ENCODE peak calls at places on chromosomes 5 and 9, in seven cellular contexts. M is NCI-H748 treated with DMSO at 0.1 percent for 48 hours; V is stimulated activated CD4-positive, alpha-beta T cell treated with anti-CD3 and anti-CD28 coated beads, Interleukin-2, amount 100 ng/mL, for 48 hours; N is Ammon's horn; P is stomach; S is HEK293T; J is Right ventricle myocardium superior. T is an unnamed sample.

GRCh38 chr5:142065273-142065672 is 43.3 kb upstream of the NDFIP1 start:
- DNase-seq in M (peak), V (no peak), N (peak), P (no peak), S (no peak), J (no peak), T (peak)

GRCh38 chr9:6941527-6941926 is 183.8 kb downstream of the KDM4C start:
- DNase-seq in M (no peak), V (no peak), N (no peak), P (no peak), S (no peak), J (no peak), T (no peak)

GRCh38 chr5:107474724-107475489 is 195.8 kb downstream of the EFNA5 start:
- DNase-seq in M (no peak), V (no peak), N (no peak), P (no peak), S (no peak), J (no peak), T (no peak)

GRCh38 chr9:119697996-119698395 is 328.8 kb upstream of the BRINP1 start:
- DNase-seq in M (no peak), V (no peak), N (no peak), P (no peak), S (no peak), J (no peak), T (no peak)

GRCh38 chr5:74294231-74294705 is 346.3 kb downstream of the ENC1 start:
- DNase-seq in M (no peak), V (no peak), N (peak), P (no peak), S (no peak), J (peak), T (peak)

GRCh38 chr5:79512692-79513518 is 1.0 kb downstream of the HOMER1 start:
- DNase-seq in M (no peak), V (no peak), N (peak), P (no peak), S (peak), J (no peak), T (peak)

GRCh38 chr5:130141689-130142320 is 237.5 kb downstream of the CHSY3 start:
- DNase-seq in M (no peak), V (no peak), N (peak), P (no peak), S (peak), J (no peak), T (peak)

GRCh38 chr5:627840-628239 is 15.7 kb downstream of the CEP72 start:
- DNase-seq in M (no peak), V (no peak), N (no peak), P (no peak), S (no peak), J (peak), T (no peak)

GRCh38 chr9:121765021-121765950 is 113.9 kb downstream of the DAB2IP start:
- DNase-seq in M (no peak), V (no peak), N (no peak), P (peak), S (no peak), J (peak), T (peak)

GRCh38 chr5:171661146-171661545 is 124.5 kb upstream of the SMIM23 start:
- DNase-seq in M (no peak), V (no peak), N (no peak), P (no peak), S (no peak), J (no peak), T (no peak)

GRCh38 chr9:134554011-134554749 is 87.4 kb upstream of the COL5A1 start:
- DNase-seq in M (no peak), V (no peak), N (no peak), P (no peak), S (no peak), J (peak), T (no peak)

GRCh38 chr5:90911169-90911568 is 352.6 kb downstream of the ADGRV1 start:
- DNase-seq in M (peak), V (no peak), N (no peak), P (no peak), S (no peak), J (no peak), T (no peak)

GRCh38 chr9:130735566-130735965 is 42.0 kb downstream of the EXOSC2 start:
- DNase-seq in M (no peak), V (no peak), N (no peak), P (no peak), S (no peak), J (no peak), T (no peak)

GRCh38 chr5:154366353-154366752 is 79.4 kb upstream of the SAP30L start:
- DNase-seq in M (no peak), V (no peak), N (no peak), P (no peak), S (no peak), J (no peak), T (peak)

GRCh38 chr9:129319076-129319937 is 141.2 kb upstream of the IER5L start:
- DNase-seq in M (no peak), V (no peak), N (peak), P (peak), S (no peak), J (peak), T (no peak)

GRCh38 chr5:66661149-66661548 is 65.0 kb downstream of the MAST4 start:
- DNase-seq in M (no peak), V (no peak), N (peak), P (no peak), S (no peak), J (peak), T (peak)

GRCh38 chr5:18881615-18882014 is 1106.4 kb downstream of the CDH18 start:
- DNase-seq in M (no peak), V (no peak), N (no peak), P (no peak), S (no peak), J (no peak), T (no peak)

GRCh38 chr5:69049796-69050195 is 44.0 kb upstream of the SLC30A5 start:
- DNase-seq in M (no peak), V (no peak), N (no peak), P (no peak), S (no peak), J (no peak), T (no peak)

GRCh38 chr9:38205279-38205678 is 136.3 kb upstream of the SHB start:
- DNase-seq in M (no peak), V (no peak), N (no peak), P (no peak), S (no peak), J (no peak), T (no peak)

GRCh38 chr9:10230512-10230911 is 382.3 kb downstream of the PTPRD start:
- DNase-seq in M (no peak), V (no peak), N (no peak), P (no peak), S (no peak), J (no peak), T (no peak)

GRCh38 chr9:85892406-85892805 is 48.5 kb upstream of the NAA35 start:
- DNase-seq in M (no peak), V (no peak), N (no peak), P (no peak), S (no peak), J (no peak), T (no peak)

GRCh38 chr9:78109075-78109474 is 77.5 kb upstream of the GNAQ start:
- DNase-seq in M (no peak), V (no peak), N (no peak), P (no peak), S (no peak), J (no peak), T (no peak)

GRCh38 chr9:107584944-107585343 is 95.4 kb upstream of the KLF4 start:
- DNase-seq in M (no peak), V (no peak), N (no peak), P (no peak), S (no peak), J (no peak), T (no peak)

GRCh38 chr5:58670620-58671019 is 87.7 kb downstream of the RAB3C start:
- DNase-seq in M (no peak), V (no peak), N (no peak), P (no peak), S (no peak), J (no peak), T (no peak)

GRCh38 chr5:16784088-16784487 is 152.0 kb downstream of the MYO10 start:
- DNase-seq in M (no peak), V (no peak), N (no peak), P (no peak), S (no peak), J (no peak), T (peak)

T was measured in fibroblast of lung.